ENCODE peak calls at places on chromosomes 13 and 19, in four cellular contexts. T is tibial artery, X is GM23338, M is stomach. Q is an unnamed sample.

GRCh38 chr13:76828316-76828741 is 57.9 kb downstream of the KCTD12 start:
- DNase-seq in T (no peak), M (no peak), X (no peak), Q (no peak)

GRCh38 chr13:44051923-44052322 is 172.2 kb downstream of the LACC1 start:
- DNase-seq in T (no peak), X (no peak), M (no peak), Q (no peak)

GRCh38 chr13:43687038-43687437 is 99.7 kb downstream of the ENOX1 start:
- DNase-seq in X (no peak), T (no peak), M (no peak), Q (no peak)

GRCh38 chr19:33080761-33081681 is at the start of gene GPATCH1:
- DNase-seq in X (peak), M (peak), T (peak), Q (peak)

GRCh38 chr13:113412440-113412839 is 40.8 kb downstream of the ADPRHL1 start:
- DNase-seq in X (no peak), M (no peak), T (no peak), Q (no peak)

GRCh38 chr13:33316890-33317289 is 31.3 kb upstream of the STARD13 start:
- DNase-seq in T (no peak), X (no peak), M (no peak), Q (no peak)

GRCh38 chr13:107493271-107493670 is 722.1 kb downstream of the LIG4 start:
- DNase-seq in T (no peak), X (no peak), M (no peak), Q (no peak)

GRCh38 chr13:71860547-71861131 is 6.4 kb downstream of the DACH1 start:
- DNase-seq in T (no peak), M (no peak), X (no peak), Q (no peak)

GRCh38 chr13:82330499-82330898 is 1551.8 kb downstream of the SLITRK1 start:
- DNase-seq in T (no peak), M (no peak), X (peak), Q (no peak)

GRCh38 chr13:51315658-51316057 is 23.8 kb upstream of the SERPINE3 start:
- DNase-seq in X (no peak), M (no peak), T (no peak), Q (peak)

GRCh38 chr19:29504454-29504853 is 21.3 kb upstream of the VSTM2B start:
- DNase-seq in X (no peak), T (no peak), M (no peak), Q (no peak)

GRCh38 chr13:44434441-44435141 is 61.0 kb downstream of the SERP2 start:
- DNase-seq in X (no peak), M (no peak), T (no peak), Q (peak)

GRCh38 chr13:51803018-51803417 is 945 bp downstream of the DHRS12 start:
- DNase-seq in M (no peak), X (peak), T (no peak), Q (peak)

GRCh38 chr19:17348700-17349099 is 11.3 kb downstream of the GTPBP3 start:
- DNase-seq in X (peak), T (peak), M (no peak), Q (peak)

GRCh38 chr13:36709136-36709895 is 35.5 kb downstream of the SERTM1 start:
- DNase-seq in T (no peak), M (no peak), X (no peak), Q (no peak)

GRCh38 chr13:113630296-113630695 is 27.7 kb downstream of the ATP4B start:
- DNase-seq in X (no peak), M (no peak), T (no peak), Q (no peak)

GRCh38 chr19:13172335-13173128 is 22.3 kb downstream of the IER2 start:
- DNase-seq in T (peak), M (peak), X (no peak), Q (no peak)

GRCh38 chr19:30169196-30169900 is 202.8 kb upstream of the ZNF536 start:
- DNase-seq in M (no peak), T (no peak), X (no peak), Q (no peak)

GRCh38 chr13:76792680-76793334 is 93.4 kb downstream of the KCTD12 start:
- DNase-seq in M (no peak), X (no peak), T (peak), Q (no peak)

GRCh38 chr19:17910776-17911360 is 21.9 kb upstream of the CCDC124 start:
- DNase-seq in T (no peak), M (no peak), X (no peak), Q (no peak)

GRCh38 chr19:2064788-2065524 is 13.9 kb upstream of the MKNK2 start:
- DNase-seq in M (no peak), X (no peak), T (peak), Q (no peak)

GRCh38 chr13:40341501-40341900 is 324.9 kb downstream of the FOXO1 start:
- DNase-seq in X (no peak), M (no peak), T (no peak), Q (no peak)

DNA sequence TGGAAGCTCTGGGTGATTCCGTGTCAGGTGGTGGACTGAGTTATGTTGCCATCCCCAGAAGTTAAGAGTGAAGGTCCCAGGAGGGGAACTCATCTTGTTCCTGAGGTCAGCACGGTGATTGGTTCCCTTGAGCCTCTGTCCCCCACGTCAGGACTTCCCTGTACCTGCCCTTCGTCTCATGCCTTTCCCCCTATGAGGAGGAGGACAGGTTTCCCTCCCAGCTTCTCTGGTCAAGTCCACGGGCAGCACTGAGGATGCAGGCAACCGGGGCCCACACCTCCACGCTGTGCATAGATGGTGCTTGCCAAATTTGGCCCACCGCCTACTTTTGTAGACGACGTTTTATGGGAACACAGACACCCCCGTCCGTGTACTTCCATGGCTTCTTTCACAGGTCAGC is 42.7 kb downstream of the TEX29 start:
- DNase-seq in X (no peak), T (no peak), M (no peak), Q (no peak)
- H3K27ac ChIP-seq in X (no peak), T (no peak), M (no peak), Q (no peak)

GRCh38 chr13:21014139-21014665 is 47.2 kb downstream of the LATS2 start:
- DNase-seq in X (no peak), M (no peak), T (peak), Q (no peak)

GRCh38 chr13:21012841-21013681 is 48.3 kb downstream of the LATS2 start:
- DNase-seq in M (no peak), T (peak), X (no peak), Q (no peak)

GRCh38 chr13:21013682-21014038 is 47.7 kb downstream of the LATS2 start:
- DNase-seq in T (peak), M (no peak), X (no peak), Q (no peak)

GRCh38 chr13:21015284-21015683 is 46.1 kb downstream of the LATS2 start:
- DNase-seq in T (peak), X (no peak), M (no peak), Q (no peak)

DNA sequence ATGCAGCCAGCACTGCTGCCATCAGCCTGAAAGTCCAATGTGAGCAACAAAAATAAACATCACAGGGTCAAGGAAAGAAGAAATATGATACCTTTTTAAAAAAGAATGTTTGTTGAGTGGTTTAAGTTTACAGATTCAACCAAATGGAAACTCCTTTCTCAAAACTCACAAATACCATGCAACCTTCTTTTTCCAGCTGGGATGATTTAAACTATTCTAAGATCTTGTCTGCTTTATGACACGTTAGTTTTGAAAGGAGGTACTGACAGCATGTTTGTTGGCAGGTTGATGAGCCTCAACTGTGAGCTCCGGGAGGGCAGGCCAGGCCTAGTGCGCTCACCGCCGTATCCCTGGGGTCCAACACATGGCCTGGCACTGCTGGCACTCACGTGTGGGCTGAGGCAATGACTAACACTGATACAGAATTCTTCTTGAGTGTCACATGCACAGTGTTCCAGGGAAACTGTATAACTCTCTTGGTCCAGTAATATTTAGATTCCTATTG is 46.7 kb downstream of the LATS2 start:
- DNase-seq in T (peak), M (no peak), X (no peak), Q (no peak)
- H3K27ac ChIP-seq in T (peak), M (no peak), X (no peak), Q (no peak)

GRCh38 chr13:110339263-110339662 is 32.2 kb downstream of the COL4A2 start:
- DNase-seq in M (no peak), T (no peak), X (no peak), Q (no peak)

GRCh38 chr13:110338441-110339101 is 31.5 kb downstream of the COL4A2 start:
- DNase-seq in T (peak), X (no peak), M (no peak), Q (no peak)

GRCh38 chr13:110341445-110342247 is 34.6 kb downstream of the COL4A2 start:
- DNase-seq in X (no peak), M (no peak), T (peak), Q (no peak)

GRCh38 chr13:110340812-110341444 is 33.8 kb downstream of the COL4A2 start:
- DNase-seq in M (peak), T (peak), X (no peak), Q (peak)

GRCh38 chr13:110339975-110340550 is 33.0 kb downstream of the COL4A2 start:
- DNase-seq in T (no peak), X (no peak), M (no peak), Q (no peak)
- H3K27ac ChIP-seq in T (peak), X (peak), M (peak), Q (no peak)

GRCh38 chr13:68076046-68076445 is 845.9 kb upstream of the PCDH9 start:
- DNase-seq in M (no peak), X (no peak), T (no peak), Q (no peak)

GRCh38 chr13:68078457-68078856 is 848.3 kb upstream of the PCDH9 start:
- DNase-seq in X (no peak), M (no peak), T (no peak), Q (no peak)

GRCh38 chr13:68081051-68081450 is 850.9 kb upstream of the PCDH9 start:
- DNase-seq in X (no peak), T (no peak), M (no peak), Q (no peak)

DNA sequence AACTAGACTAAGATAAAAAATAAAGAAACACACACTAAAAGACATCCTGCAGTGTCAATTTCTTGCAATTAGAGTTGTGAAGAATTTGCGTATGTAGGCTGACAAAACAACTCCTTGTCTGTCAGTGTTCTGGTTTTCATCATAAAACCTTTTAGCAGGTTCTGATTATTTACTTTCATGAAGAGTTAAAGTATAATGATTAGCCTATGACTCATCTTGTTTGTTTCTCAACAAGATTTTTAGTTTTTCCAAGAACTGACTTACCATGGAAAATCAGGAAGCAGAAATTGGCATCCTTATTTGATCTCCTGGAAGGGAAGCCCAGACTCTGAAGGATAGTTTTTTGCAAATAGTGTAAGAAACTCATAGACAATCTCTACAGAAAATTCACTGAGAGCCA is 848.7 kb upstream of the PCDH9 start:
- DNase-seq in X (no peak), T (no peak), M (no peak), Q (no peak)
- H3K27ac ChIP-seq in X (no peak), T (no peak), M (no peak), Q (no peak)

DNA sequence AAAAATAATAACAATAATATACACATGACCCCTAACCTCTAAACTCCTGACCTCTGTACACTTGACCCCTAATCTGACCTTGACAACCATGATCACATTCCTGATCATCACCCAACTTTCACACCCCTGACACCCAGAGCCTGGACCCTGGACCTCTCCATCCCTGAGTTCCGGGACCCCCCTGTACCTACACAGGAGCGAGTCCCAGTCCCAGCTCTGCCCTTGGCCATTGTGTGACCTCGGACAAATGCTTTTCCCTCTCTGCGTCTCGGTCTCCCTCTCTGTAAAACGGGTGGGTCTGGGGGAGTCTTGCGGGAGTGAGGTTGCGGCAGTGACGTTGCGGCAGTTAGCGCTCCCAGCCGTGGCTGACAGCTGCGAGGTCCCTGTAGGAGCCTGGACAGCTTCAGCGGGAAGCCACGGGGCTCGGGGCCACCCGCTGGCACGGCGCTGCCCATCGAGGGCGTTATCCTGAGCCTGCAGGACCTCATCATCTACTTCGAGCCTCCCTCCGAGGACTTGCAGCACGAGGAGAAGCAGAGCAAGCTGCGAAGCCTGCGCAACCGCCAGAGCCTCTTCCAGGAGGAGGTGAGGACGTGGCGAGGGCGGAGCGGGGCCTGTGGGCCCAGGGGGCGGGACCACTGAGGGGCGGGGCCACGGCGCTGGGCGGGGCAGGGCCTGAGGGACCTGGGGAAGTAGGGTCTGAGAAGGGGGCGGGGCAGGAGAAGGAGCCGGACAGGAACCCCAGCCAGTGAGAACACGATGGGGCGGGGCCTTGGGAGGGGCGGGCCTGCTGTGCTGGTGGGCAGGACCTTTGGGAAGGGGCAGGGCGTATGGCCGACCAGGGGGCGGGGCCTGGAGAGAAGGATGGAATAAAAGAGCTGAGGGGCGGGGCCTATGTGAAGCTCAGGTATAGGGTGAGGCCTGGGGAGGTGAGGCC is 19.2 kb downstream of the RYR1 start:
- DNase-seq in T (no peak), X (peak), M (no peak), Q (peak)
- H3K27ac ChIP-seq in T (no peak), X (peak), M (no peak), Q (no peak)

GRCh38 chr13:47397739-47398138 is 500.9 kb upstream of the HTR2A start:
- DNase-seq in X (peak), M (no peak), T (no peak), Q (no peak)

GRCh38 chr13:47399599-47399998 is 502.7 kb upstream of the HTR2A start:
- DNase-seq in M (no peak), X (peak), T (no peak), Q (peak)

DNA sequence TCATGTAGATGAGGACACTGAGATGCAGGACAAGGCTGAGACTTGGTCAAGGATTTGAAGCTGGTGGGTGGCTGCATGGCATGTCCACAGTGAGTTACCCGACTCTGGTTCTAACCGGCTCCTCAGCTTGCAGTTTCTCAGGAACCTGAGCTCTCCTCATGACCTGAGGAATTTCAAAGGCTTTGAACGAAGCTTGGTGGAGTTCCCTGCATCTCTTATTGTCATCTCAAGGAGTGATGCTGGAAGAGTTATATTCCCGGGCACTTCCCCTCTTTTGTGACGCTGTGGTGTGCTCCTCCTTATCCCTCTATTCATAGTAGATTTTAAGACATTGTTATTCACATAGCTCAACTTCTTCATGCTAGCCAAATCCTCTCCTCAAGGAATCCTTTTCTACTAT is 500.1 kb upstream of the HTR2A start:
- DNase-seq in T (no peak), X (peak), M (no peak), Q (no peak)
- H3K27ac ChIP-seq in T (no peak), X (no peak), M (no peak), Q (no peak)